ENCODE peak calls at places on chromosome X, in seven cellular contexts. U is stimulated activated CD4-positive, alpha-beta T cell treated with anti-CD3 and anti-CD28 coated beads, Interleukin-15, amount 100 ng/mL, for 1 hour; Y is glomerular endothelial cell; N is Right ventricle myocardium superior; I is HT-29; M is H9; P is HS-5. A is an unnamed sample.
A peak's percentile ranks its signal among the peaks of the same experiment; 100 is the strongest.

GRCh38 chrX:108250654-108251579 is 159.3 kb downstream of the ATG4A start:
- DNase-seq in U (no peak), Y (no peak), N (peak; percentile 41), I (no peak), M (no peak), P (no peak), A (no peak)

GRCh38 chrX:134566506-134566905 is 91.8 kb downstream of the PLAC1 start:
- DNase-seq in U (no peak), Y (no peak), N (no peak), I (no peak), M (no peak), P (no peak), A (no peak)

GRCh38 chrX:97200454-97200853 is 316.7 kb downstream of the RPA4 start:
- DNase-seq in U (no peak), Y (no peak), N (no peak), I (no peak), M (peak; percentile 72), P (no peak), A (no peak)

GRCh38 chrX:26789751-26790150 is 573.8 kb downstream of the MAGEB5 start:
- DNase-seq in U (no peak), Y (peak; percentile 10), N (no peak), I (no peak), M (no peak), P (no peak), A (no peak)

GRCh38 chrX:15702488-15703371 is 35.3 kb upstream of the CA5B start:
- DNase-seq in U (no peak), Y (no peak), N (no peak), I (no peak), M (no peak), P (no peak), A (no peak)

GRCh38 chrX:37314526-37314925 is 34.6 kb upstream of the PRRG1 start:
- DNase-seq in U (no peak), Y (no peak), N (no peak), I (no peak), M (no peak), P (no peak), A (no peak)

GRCh38 chrX:23931149-23931604 is 23.4 kb downstream of the CXorf58 start:
- DNase-seq in U (no peak), Y (no peak), N (no peak), I (no peak), M (no peak), P (no peak), A (no peak)

GRCh38 chrX:54439967-54440871 is at the start of gene TSR2:
- DNase-seq in U (peak; percentile 46), Y (peak; percentile 62), N (peak; percentile 87), I (peak; percentile 78), M (peak; percentile 83), P (peak; percentile 56), A (peak; percentile 86)

GRCh38 chrX:136171420-136171819 is 24.1 kb downstream of the FHL1 start:
- DNase-seq in U (no peak), Y (no peak), N (no peak), I (no peak), M (no peak), P (no peak), A (no peak)

GRCh38 chrX:153766871-153767673 is 3.0 kb downstream of the PLXNB3 start:
- DNase-seq in U (no peak), Y (no peak), N (peak; percentile 26), I (no peak), M (peak; percentile 39), P (no peak), A (no peak)

GRCh38 chrX:130799393-130799792 is 103.6 kb downstream of the ENOX2 start:
- DNase-seq in U (no peak), Y (no peak), N (no peak), I (no peak), M (no peak), P (peak; percentile 6), A (peak; percentile 47)

GRCh38 chrX:30153881-30154260 is 61.5 kb upstream of the MAGEB2 start:
- DNase-seq in U (no peak), Y (no peak), N (no peak), I (no peak), M (no peak), P (no peak), A (no peak)

GRCh38 chrX:1500701-1501624 is 36.0 kb downstream of the P2RY8 start:
- DNase-seq in U (no peak), Y (no peak), N (no peak), I (no peak), M (no peak), P (no peak), A (no peak)

GRCh38 chrX:25726539-25726938 is 411.6 kb upstream of the MAGEB18 start:
- DNase-seq in U (no peak), Y (no peak), N (no peak), I (no peak), M (no peak), P (no peak), A (peak; percentile 23)

GRCh38 chrX:123308663-123309062 is 124.6 kb downstream of the GRIA3 start:
- DNase-seq in U (no peak), Y (no peak), N (no peak), I (no peak), M (no peak), P (no peak), A (no peak)

GRCh38 chrX:1824855-1825254 is 210.0 kb downstream of the ASMT start:
- DNase-seq in U (no peak), Y (no peak), N (no peak), I (no peak), M (no peak), P (no peak), A (no peak)

GRCh38 chrX:103687696-103688191 is 1.2 kb upstream of the MORF4L2 start:
- DNase-seq in U (peak; percentile 17), Y (peak; percentile 56), N (peak; percentile 51), I (peak; percentile 88), M (peak; percentile 84), P (peak; percentile 52), A (peak; percentile 76)

A was measured in epithelial cell of esophagus.